ENCODE peak calls at places on chromosomes 11 and 22, in seven cellular contexts. N is hippocampal formation, U is AG09319, V is small intestine, I is PC-9, W is nephron progenitor cell, E is MG63. R is an unnamed sample.

GRCh38 chr11:105181100-105181499 is 41.5 kb upstream of the CARD18 start:
- DNase-seq in I (no peak), U (no peak), W (no peak), V (peak; percentile 9), E (peak; percentile 2), N (no peak), R (no peak)

GRCh38 chr11:69293819-69294505 is at the start of gene MYEOV:
- DNase-seq in I (peak; percentile 97), W (peak; percentile 60), U (no peak), E (peak; percentile 31), N (no peak), V (peak; percentile 76), R (no peak)

GRCh38 chr22:28142361-28142801 is 223.3 kb upstream of the PITPNB start:
- DNase-seq in W (peak; percentile 8), U (peak; percentile 79), E (no peak), V (no peak), N (no peak), I (peak; percentile 1), R (no peak)

GRCh38 chr11:119414321-119414720 is 8.7 kb downstream of the THY1 start:
- DNase-seq in N (no peak), U (no peak), E (no peak), I (no peak), W (no peak), V (no peak), R (no peak)

GRCh38 chr11:75583710-75584658 is 21.9 kb downstream of the SERPINH1 start:
- DNase-seq in U (no peak), N (peak; percentile 55), E (peak; percentile 64), V (no peak), W (peak; percentile 56), I (no peak), R (peak; percentile 65)

GRCh38 chr11:5679811-5680210 is 5.1 kb downstream of the TRIM5 start:
- DNase-seq in U (no peak), E (no peak), V (no peak), N (no peak), I (no peak), W (no peak), R (no peak)

GRCh38 chr11:66048525-66049313 is at the start of gene GAL3ST3:
- DNase-seq in N (no peak), W (peak; percentile 70), U (no peak), V (no peak), E (no peak), I (no peak), R (peak; percentile 28)

GRCh38 chr11:57711414-57712255 is at the start of gene MED19:
- DNase-seq in N (no peak), V (peak; percentile 94), E (peak; percentile 61), I (peak; percentile 97), W (peak; percentile 82), U (peak; percentile 28), R (peak; percentile 88)

GRCh38 chr22:39242389-39242808 is 2.4 kb downstream of the PDGFB start:
- DNase-seq in U (no peak), N (no peak), E (no peak), W (peak; percentile 61), I (no peak), V (no peak), R (no peak)

GRCh38 chr11:2513441-2513840 is 68.6 kb downstream of the KCNQ1 start:
- DNase-seq in W (no peak), E (no peak), V (no peak), I (no peak), N (no peak), U (no peak), R (no peak)

GRCh38 chr11:64318694-64319420 is 936 bp downstream of the PRDX5 start:
- DNase-seq in N (no peak), E (no peak), I (no peak), V (peak; percentile 46), W (no peak), U (no peak), R (no peak)